ENCODE peak calls at places on chromosomes 16 and 17, in seven cellular contexts. O is activated T-cell treated with anti-CD3 and anti-CD28 coated beads for 1 hour; M is amniotic epithelial cell; L is stimulated activated CD4-positive, alpha-beta T cell treated with anti-CD3 and anti-CD28 coated beads, Interleukin-1b, Interleukin-23, amount 100 ng/mL, for 4 hours; I is mammary epithelial cell; R is testis; H is right cardiac atrium. Q is an unnamed sample.

GRCh38 chr16:28829747-28830146 is 6.9 kb downstream of the ATXN2L start:
- DNase-seq in O (no peak), M (no peak), L (no peak), I (no peak), R (no peak), H (no peak), Q (no peak)

GRCh38 chr16:2745116-2745890 is 7.1 kb upstream of the SRRM2 start:
- DNase-seq in O (no peak), M (no peak), L (no peak), I (no peak), R (no peak), H (no peak), Q (no peak)

GRCh38 chr17:58541249-58541648 is 26.8 kb upstream of the MTMR4 start:
- DNase-seq in O (no peak), M (no peak), L (no peak), I (no peak), R (no peak), H (no peak), Q (no peak)

GRCh38 chr17:37107406-37108083 is 158.8 kb downstream of the AATF start:
- DNase-seq in O (no peak), M (no peak), L (no peak), I (peak; percentile 76), R (peak; percentile 81), H (peak; percentile 80), Q (peak; percentile 44)

GRCh38 chr17:36721560-36722120 is 120.3 kb downstream of the MRM1 start:
- DNase-seq in O (no peak), M (no peak), L (no peak), I (no peak), R (no peak), H (no peak), Q (no peak)

GRCh38 chr17:77679589-77679988 is 278.9 kb upstream of the TNRC6C start:
- DNase-seq in O (no peak), M (no peak), L (no peak), I (no peak), R (no peak), H (no peak), Q (no peak)

GRCh38 chr17:43467981-43468541 is 15.7 kb upstream of the DHX8 start:
- DNase-seq in O (no peak), M (peak; percentile 72), L (no peak), I (peak; percentile 86), R (no peak), H (no peak), Q (no peak)

GRCh38 chr16:49352923-49353322 is 20.7 kb upstream of the C16orf78 start:
- DNase-seq in O (no peak), M (no peak), L (no peak), I (no peak), R (no peak), H (no peak), Q (peak; percentile 46)

GRCh38 chr16:50154369-50154947 is 1.4 kb downstream of the TENT4B start:
- DNase-seq in O (no peak), M (peak; percentile 16), L (no peak), I (peak; percentile 19), R (no peak), H (no peak), Q (peak; percentile 25)

GRCh38 chr17:77706938-77707337 is 251.6 kb upstream of the TNRC6C start:
- DNase-seq in O (no peak), M (no peak), L (no peak), I (no peak), R (no peak), H (no peak), Q (no peak)

GRCh38 chr16:81265658-81266451 is 27.4 kb downstream of the BCO1 start:
- DNase-seq in O (no peak), M (peak; percentile 81), L (no peak), I (no peak), R (peak; percentile 72), H (peak; percentile 93), Q (no peak)

GRCh38 chr17:34382586-34383224 is 19.7 kb upstream of the CCL1 start:
- DNase-seq in O (no peak), M (no peak), L (no peak), I (no peak), R (no peak), H (no peak), Q (peak; percentile 16)

GRCh38 chr17:63476857-63477470 is at the start of gene ACE:
- DNase-seq in O (peak; percentile 12), M (no peak), L (peak; percentile 9), I (no peak), R (peak; percentile 61), H (peak; percentile 70), Q (peak; percentile 94)

GRCh38 chr17:40178021-40178601 is 841 bp downstream of the RAPGEFL1 start:
- DNase-seq in O (no peak), M (no peak), L (no peak), I (no peak), R (no peak), H (peak; percentile 67), Q (no peak)

GRCh38 chr16:64626771-64627170 is 495.1 kb downstream of the CDH11 start:
- DNase-seq in O (no peak), M (peak; percentile 39), L (no peak), I (no peak), R (no peak), H (no peak), Q (no peak)

GRCh38 chr16:89297156-89297869 is 79.8 kb downstream of the ZNF778 start:
- DNase-seq in O (no peak), M (no peak), L (no peak), I (no peak), R (no peak), H (peak; percentile 49), Q (no peak)

GRCh38 chr17:81723651-81724209 is 11.6 kb downstream of the SLC25A10 start:
- DNase-seq in O (no peak), M (no peak), L (no peak), I (peak; percentile 60), R (no peak), H (no peak), Q (no peak)

GRCh38 chr17:50527155-50527762 is 5.3 kb upstream of the EPN3 start:
- DNase-seq in O (no peak), M (no peak), L (no peak), I (no peak), R (no peak), H (no peak), Q (no peak)

GRCh38 chr16:85699628-85700027 is 10.9 kb upstream of the GINS2 start:
- DNase-seq in O (no peak), M (peak; percentile 85), L (no peak), I (no peak), R (no peak), H (no peak), Q (peak; percentile 12)

GRCh38 chr16:149024-149675 is 3.3 kb upstream of the HBZ start:
- DNase-seq in O (no peak), M (peak; percentile 46), L (no peak), I (no peak), R (no peak), H (no peak), Q (peak; percentile 75)

GRCh38 chr16:28136751-28137434 is 73.4 kb upstream of the GSG1L start:
- DNase-seq in O (peak; percentile 20), M (no peak), L (peak; percentile 23), I (no peak), R (peak; percentile 38), H (no peak), Q (no peak)

GRCh38 chr16:81866820-81867440 is 87.8 kb downstream of the PLCG2 start:
- DNase-seq in O (no peak), M (no peak), L (no peak), I (peak; percentile 1), R (peak; percentile 37), H (peak; percentile 83), Q (no peak)

GRCh38 chr17:68482576-68483001 is 25.3 kb upstream of the WIPI1 start:
- DNase-seq in O (no peak), M (no peak), L (no peak), I (no peak), R (no peak), H (no peak), Q (no peak)

GRCh38 chr17:29107084-29107483 is 64.1 kb downstream of the PIPOX start:
- DNase-seq in O (no peak), M (no peak), L (no peak), I (no peak), R (no peak), H (no peak), Q (no peak)

GRCh38 chr16:57807252-57807967 is 5.1 kb upstream of the KIFC3 start:
- DNase-seq in O (no peak), M (no peak), L (no peak), I (no peak), R (no peak), H (no peak), Q (no peak)

GRCh38 chr16:58086381-58087208 is 42.6 kb downstream of the CFAP20 start:
- DNase-seq in O (no peak), M (no peak), L (no peak), I (no peak), R (no peak), H (no peak), Q (peak; percentile 29)

GRCh38 chr16:77868478-77868877 is 80.1 kb downstream of the VAT1L start:
- DNase-seq in O (no peak), M (no peak), L (no peak), I (no peak), R (no peak), H (no peak), Q (no peak)

GRCh38 chr17:44216173-44216572 is 3.3 kb downstream of the UBTF start:
- DNase-seq in O (no peak), M (no peak), L (no peak), I (no peak), R (no peak), H (no peak), Q (no peak)

GRCh38 chr16:77585852-77586251 is 136.5 kb upstream of the NUDT7 start:
- DNase-seq in O (no peak), M (peak; percentile 37), L (no peak), I (peak; percentile 90), R (no peak), H (no peak), Q (no peak)

GRCh38 chr17:76123749-76124581 is 17.1 kb downstream of the FOXJ1 start:
- DNase-seq in O (no peak), M (no peak), L (no peak), I (no peak), R (no peak), H (no peak), Q (peak; percentile 24)

GRCh38 chr16:9297437-9298113 is 206.1 kb downstream of the HAPSTR1 start:
- DNase-seq in O (no peak), M (no peak), L (no peak), I (no peak), R (peak; percentile 54), H (peak; percentile 68), Q (peak; percentile 61)

GRCh38 chr16:29862383-29862883 is 593 bp downstream of the CDIPT start:
- DNase-seq in O (no peak), M (no peak), L (no peak), I (peak; percentile 30), R (peak; percentile 76), H (peak; percentile 64), Q (peak; percentile 63)

GRCh38 chr17:1312261-1312870 is 32.9 kb downstream of the TRARG1 start:
- DNase-seq in O (no peak), M (peak; percentile 34), L (no peak), I (no peak), R (no peak), H (no peak), Q (peak; percentile 75)

GRCh38 chr16:85401917-85402766 is 211.0 kb upstream of the GSE1 start:
- DNase-seq in O (no peak), M (no peak), L (no peak), I (no peak), R (peak; percentile 14), H (peak; percentile 45), Q (no peak)